ENCODE peak calls at places on chromosomes 2 and 18, in seven cellular contexts. Z, T, A, Q, E, M and G are unnamed samples.

GRCh38 chr2:144071461-144071860 is 448.5 kb downstream of the ZEB2 start:
- DNase-seq in Z (no peak), T (no peak), A (peak), Q (no peak), E (no peak), M (peak), G (no peak)

GRCh38 chr2:202158796-202159195 is 79.6 kb downstream of the SUMO1 start:
- DNase-seq in Z (no peak), T (no peak), A (no peak), Q (no peak), E (no peak), M (no peak), G (no peak)

GRCh38 chr2:162090109-162090508 is 16.1 kb upstream of the DPP4 start:
- DNase-seq in Z (peak), T (no peak), A (no peak), Q (peak), E (no peak), M (no peak), G (no peak)

GRCh38 chr2:239275037-239275685 is 125.7 kb downstream of the HDAC4 start:
- DNase-seq in Z (no peak), T (peak), A (peak), Q (peak), E (peak), M (no peak), G (peak)

GRCh38 chr2:20467789-20468548 is 21.1 kb downstream of the RHOB start:
- DNase-seq in Z (no peak), T (no peak), A (no peak), Q (no peak), E (no peak), M (no peak), G (no peak)

GRCh38 chr18:59232309-59233016 is 12.5 kb downstream of the GRP start:
- DNase-seq in Z (peak), T (no peak), A (no peak), Q (no peak), E (no peak), M (peak), G (no peak)

GRCh38 chr2:241244368-241244767 is 55.9 kb downstream of the ANO7 start:
- DNase-seq in Z (no peak), T (no peak), A (no peak), Q (no peak), E (no peak), M (no peak), G (no peak)

GRCh38 chr2:7083580-7084509 is 166.6 kb downstream of the RNF144A start:
- DNase-seq in Z (peak), T (no peak), A (no peak), Q (peak), E (no peak), M (peak), G (no peak)

GRCh38 chr2:39487398-39488250 is 50.5 kb upstream of the MAP4K3 start:
- DNase-seq in Z (no peak), T (no peak), A (no peak), Q (peak), E (no peak), M (peak), G (no peak)

GRCh38 chr2:1542971-1543370 is 129.7 kb downstream of the TPO start:
- DNase-seq in Z (no peak), T (no peak), A (no peak), Q (no peak), E (no peak), M (no peak), G (no peak)

GRCh38 chr2:53445376-53446072 is 322.1 kb upstream of the CHAC2 start:
- DNase-seq in Z (no peak), T (no peak), A (peak), Q (peak), E (no peak), M (no peak), G (no peak)

GRCh38 chr18:22694954-22695353 is 238.2 kb upstream of the RBBP8 start:
- DNase-seq in Z (no peak), T (no peak), A (peak), Q (peak), E (no peak), M (peak), G (no peak)

GRCh38 chr2:163157411-163157810 is 318.8 kb upstream of the KCNH7 start:
- DNase-seq in Z (no peak), T (no peak), A (peak), Q (peak), E (no peak), M (no peak), G (no peak)

GRCh38 chr18:74604774-74605173 is 7.1 kb downstream of the ZNF407 start:
- DNase-seq in Z (no peak), T (no peak), A (no peak), Q (peak), E (no peak), M (peak), G (no peak)

GRCh38 chr2:79219383-79219988 is 59.9 kb upstream of the REG3A start:
- DNase-seq in Z (peak), T (no peak), A (no peak), Q (peak), E (peak), M (peak), G (no peak)

GRCh38 chr2:124778076-124778475 is 753.0 kb downstream of the CNTNAP5 start:
- DNase-seq in Z (no peak), T (no peak), A (no peak), Q (peak), E (no peak), M (no peak), G (no peak)

GRCh38 chr18:2602844-2603243 is 31.5 kb downstream of the NDC80 start:
- DNase-seq in Z (no peak), T (no peak), A (no peak), Q (no peak), E (no peak), M (no peak), G (no peak)

GRCh38 chr2:122451040-122451439 is 695.6 kb downstream of the TSN start:
- DNase-seq in Z (peak), T (no peak), A (no peak), Q (peak), E (peak), M (peak), G (no peak)

GRCh38 chr2:187627153-187627552 is 72.9 kb upstream of the TFPI start:
- DNase-seq in Z (no peak), T (no peak), A (no peak), Q (no peak), E (no peak), M (no peak), G (no peak)

GRCh38 chr2:29314816-29315571 is 199.8 kb downstream of the CLIP4 start:
- DNase-seq in Z (peak), T (peak), A (no peak), Q (no peak), E (peak), M (peak), G (no peak)